ENCODE peak calls at places on chromosomes 6 and 20, in nine cellular contexts. J is testis, T is A549, E is tibial nerve, P is heart left ventricle, A is suprapubic skin, V is adrenal gland, N is transverse colon, M is IMR-90. Z is an unnamed sample.

GRCh38 chr20:4060054-4060795 is 44.9 kb upstream of the RNF24 start:
- DNase-seq in M (no peak), T (no peak), P (peak; percentile 74), A (peak; percentile 71), E (no peak), N (peak; percentile 80), J (peak; percentile 56), V (no peak), Z (peak; percentile 95)

GRCh38 chr6:146770965-146771735 is 172.4 kb downstream of the ADGB start:
- DNase-seq in V (peak; percentile 56), M (no peak), T (no peak), A (peak; percentile 80), P (peak; percentile 48), N (peak; percentile 14), J (peak; percentile 50), E (no peak), Z (peak; percentile 91)

GRCh38 chr6:152232494-152233151 is 404.5 kb downstream of the SYNE1 start:
- DNase-seq in V (no peak), M (peak; percentile 67), A (no peak), J (no peak), N (no peak), P (no peak), E (no peak), T (no peak), Z (peak; percentile 7)

GRCh38 chr20:22940350-22940749 is 94.8 kb upstream of the SSTR4 start:
- DNase-seq in P (no peak), V (no peak), N (no peak), M (no peak), J (no peak), E (no peak), T (no peak), A (no peak), Z (no peak)

GRCh38 chr20:38017959-38018358 is 15.3 kb downstream of the TTI1 start:
- DNase-seq in M (no peak), T (no peak), P (no peak), J (no peak), E (no peak), V (no peak), A (no peak), N (no peak), Z (no peak)

GRCh38 chr20:46857061-46857831 is 37.4 kb upstream of the EYA2 start:
- DNase-seq in N (no peak), J (no peak), V (no peak), E (no peak), P (no peak), A (no peak), M (peak; percentile 8), T (no peak), Z (no peak)

GRCh38 chr6:62285612-62286469 is at the start of gene KHDRBS2:
- DNase-seq in J (peak; percentile 93), T (peak; percentile 1), N (peak; percentile 83), M (no peak), V (peak; percentile 94), E (peak; percentile 56), P (peak; percentile 90), A (peak; percentile 64), Z (no peak)

GRCh38 chr20:17493173-17493572 is 38.0 kb downstream of the BFSP1 start:
- DNase-seq in N (no peak), M (no peak), J (no peak), E (no peak), A (no peak), P (no peak), V (no peak), T (no peak), Z (no peak)

GRCh38 chr6:45619994-45620471 is 242.3 kb upstream of the SUPT3H start:
- DNase-seq in J (no peak), M (peak; percentile 63), A (no peak), V (no peak), P (no peak), N (no peak), E (no peak), T (no peak), Z (peak; percentile 61)

GRCh38 chr6:113449051-113449450 is 408.1 kb upstream of the MARCKS start:
- DNase-seq in N (no peak), P (no peak), M (peak; percentile 76), V (no peak), E (no peak), A (no peak), J (no peak), T (no peak), Z (no peak)

GRCh38 chr20:22925613-22925983 is 109.5 kb upstream of the SSTR4 start:
- DNase-seq in T (no peak), N (no peak), V (no peak), P (no peak), E (no peak), A (no peak), M (no peak), J (no peak), Z (no peak)

GRCh38 chr20:46520976-46521579 is 7.7 kb upstream of the ZNF334 start:
- DNase-seq in P (no peak), A (no peak), E (no peak), M (peak; percentile 64), N (peak; percentile 44), V (peak; percentile 78), T (peak; percentile 33), J (peak; percentile 76), Z (peak; percentile 80)

GRCh38 chr6:28633445-28634215 is 107.9 kb downstream of the GPX5 start:
- DNase-seq in V (no peak), E (no peak), A (no peak), T (no peak), M (no peak), P (no peak), J (no peak), N (no peak), Z (no peak)

GRCh38 chr20:51918561-51918960 is 116.2 kb upstream of the SALL4 start:
- DNase-seq in P (no peak), E (no peak), V (no peak), J (no peak), A (no peak), T (no peak), M (no peak), N (no peak), Z (no peak)

GRCh38 chr20:35886537-35886936 is 67.8 kb downstream of the SCAND1 start:
- DNase-seq in A (no peak), P (no peak), J (no peak), M (no peak), V (no peak), N (no peak), T (no peak), E (no peak), Z (no peak)

GRCh38 chr6:16807956-16808355 is 46.7 kb upstream of the ATXN1 start:
- DNase-seq in J (no peak), T (no peak), E (no peak), M (no peak), N (no peak), V (no peak), P (no peak), A (no peak), Z (no peak)

GRCh38 chr6:3138341-3138740 is 19.0 kb downstream of the TUBB2A start:
- DNase-seq in A (no peak), P (no peak), N (no peak), E (no peak), V (no peak), J (no peak), T (no peak), M (no peak), Z (peak; percentile 41)

GRCh38 chr6:124480021-124480430 is 482.2 kb upstream of the RNF217 start:
- DNase-seq in A (no peak), V (no peak), J (no peak), N (no peak), M (no peak), E (no peak), T (no peak), P (no peak), Z (no peak)

GRCh38 chr20:47784256-47784598 is 1.1 kb downstream of the SULF2 start:
- DNase-seq in N (no peak), A (no peak), P (no peak), T (no peak), V (no peak), J (no peak), E (no peak), M (no peak), Z (no peak)

GRCh38 chr6:13538084-13538483 is 36.3 kb upstream of the SIRT5 start:
- DNase-seq in T (peak; percentile 43), M (peak; percentile 61), J (no peak), P (no peak), N (no peak), E (no peak), V (no peak), A (no peak), Z (peak; percentile 56)

GRCh38 chr20:33296206-33296605 is 13.2 kb downstream of the BPIFB1 start:
- DNase-seq in J (no peak), V (no peak), E (no peak), P (no peak), M (no peak), N (no peak), T (no peak), A (no peak), Z (no peak)
- TF ChIP-seq CTCF in J (no peak), V (no peak), E (no peak), P (no peak), M (no peak), N (no peak), T (no peak), A (no peak), Z (no peak)

DNA sequence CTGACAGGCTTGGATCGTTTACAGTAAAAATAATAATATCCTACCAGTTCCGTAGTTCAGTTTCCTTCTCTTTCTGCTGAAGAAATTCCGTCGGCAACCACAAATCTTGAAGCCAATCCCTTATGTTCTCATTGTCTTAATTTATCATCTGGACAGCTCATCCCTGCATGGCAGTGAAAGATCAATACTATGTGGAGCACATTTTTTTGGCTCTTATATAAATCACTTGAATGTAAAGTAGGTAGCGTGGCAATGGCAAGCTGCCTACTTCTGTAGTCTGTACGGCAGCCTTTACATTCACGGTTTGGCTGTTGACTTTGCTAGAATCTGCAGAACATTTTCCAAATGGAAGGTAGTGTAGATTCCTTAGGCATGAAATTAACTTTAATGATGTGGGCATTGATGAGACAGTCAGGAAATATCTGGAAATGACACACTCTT is 142.8 kb downstream of the WDR27 start:
- DNase-seq in E (no peak), M (peak; percentile 37), V (no peak), A (no peak), T (no peak), N (no peak), J (no peak), P (no peak), Z (no peak)
- H3K4me3 ChIP-seq in E (no peak overlapping the region), M (peak overlapping the region; percentile 12), V (no peak overlapping the region), A (no peak overlapping the region), T (no peak overlapping the region), N (no peak overlapping the region), J (no peak overlapping the region), P (no peak overlapping the region), Z (no peak overlapping the region)

GRCh38 chr20:62916703-62917476 is 9.4 kb downstream of the DIDO1 start:
- DNase-seq in M (no peak), E (no peak), P (no peak), V (no peak), T (no peak), J (no peak), N (no peak), A (no peak), Z (no peak)
- TF ChIP-seq POLR2A in M (no peak), E (no peak), P (no peak), V (no peak), T (no peak), J (no peak), N (no peak), A (no peak), Z (no peak)

DNA sequence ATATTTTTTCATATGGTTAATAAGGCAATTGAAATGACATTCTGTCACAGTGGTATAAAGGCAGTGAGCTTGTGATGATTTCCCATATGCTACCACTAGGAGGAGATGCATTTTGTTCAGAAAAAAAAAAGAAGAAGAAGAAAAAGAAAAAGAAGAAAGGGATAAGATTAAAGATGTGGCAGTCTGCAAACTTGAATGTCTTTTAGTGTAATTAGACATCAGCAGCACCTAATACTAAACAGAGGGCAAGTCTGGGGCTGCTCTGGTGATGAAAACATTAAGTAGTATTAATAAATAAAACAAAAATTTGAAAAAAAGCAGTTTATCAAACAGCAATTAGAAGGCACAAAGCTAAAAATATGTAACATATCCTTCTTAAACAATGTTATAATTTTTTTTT is 95.4 kb upstream of the DEFB112 start:
- DNase-seq in V (no peak), T (peak; percentile 2), A (no peak), P (no peak), J (no peak), M (peak; percentile 15), N (no peak), E (no peak), Z (peak; percentile 6)
- TF ChIP-seq CTCF in V (peak; percentile 10), T (peak; percentile 22), A (no peak), P (no peak), J (no peak), M (peak; percentile 53), N (peak; percentile 20), E (no peak), Z (peak; percentile 41)